ENCODE peak calls at places on chromosomes 2 and 18, in six cellular contexts. One of them, this sample, is unnamed.

GRCh38 chr2:3486047-3487027 is 33.0 kb downstream of the ADI1 start:
- DNase-seq in heart right ventricle: no peak
- DNase-seq in fibroblast of lung: no peak
- DNase-seq in cardiac fibroblast: no peak
- DNase-seq in CD8-positive, alpha-beta memory T cell: no peak
- DNase-seq in cardiac septum: peak
- DNase-seq in this sample: no peak

GRCh38 chr2:193963472-193964119 is 1693.4 kb upstream of the SLC39A10 start:
- DNase-seq in heart right ventricle: no peak
- DNase-seq in fibroblast of lung: peak
- DNase-seq in cardiac fibroblast: peak
- DNase-seq in CD8-positive, alpha-beta memory T cell: no peak
- DNase-seq in cardiac septum: no peak
- DNase-seq in this sample: no peak

GRCh38 chr2:86074811-86075210 is 30.9 kb downstream of the POLR1A start:
- DNase-seq in heart right ventricle: no peak
- DNase-seq in fibroblast of lung: no peak
- DNase-seq in cardiac fibroblast: no peak
- DNase-seq in CD8-positive, alpha-beta memory T cell: no peak
- DNase-seq in cardiac septum: no peak
- DNase-seq in this sample: no peak

GRCh38 chr18:55485666-55486065 is 102.3 kb downstream of the TCF4 start:
- DNase-seq in heart right ventricle: no peak
- DNase-seq in fibroblast of lung: peak
- DNase-seq in cardiac fibroblast: peak
- DNase-seq in CD8-positive, alpha-beta memory T cell: no peak
- DNase-seq in cardiac septum: no peak
- DNase-seq in this sample: no peak

GRCh38 chr2:70069049-70069448 is 18.2 kb upstream of the PCBP1 start:
- DNase-seq in heart right ventricle: no peak
- DNase-seq in fibroblast of lung: no peak
- DNase-seq in cardiac fibroblast: no peak
- DNase-seq in CD8-positive, alpha-beta memory T cell: peak
- DNase-seq in cardiac septum: no peak
- DNase-seq in this sample: peak

GRCh38 chr2:11722249-11723060 is 24.0 kb upstream of the LPIN1 start:
- DNase-seq in heart right ventricle: no peak
- DNase-seq in fibroblast of lung: no peak
- DNase-seq in cardiac fibroblast: no peak
- DNase-seq in CD8-positive, alpha-beta memory T cell: no peak
- DNase-seq in cardiac septum: no peak
- DNase-seq in this sample: no peak

GRCh38 chr2:81260320-81260719 is 955.8 kb upstream of the LRRTM1 start:
- DNase-seq in heart right ventricle: no peak
- DNase-seq in fibroblast of lung: peak
- DNase-seq in cardiac fibroblast: no peak
- DNase-seq in CD8-positive, alpha-beta memory T cell: no peak
- DNase-seq in cardiac septum: no peak
- DNase-seq in this sample: no peak

GRCh38 chr2:76080154-76080553 is 369.4 kb upstream of the GCFC2 start:
- DNase-seq in heart right ventricle: no peak
- DNase-seq in fibroblast of lung: no peak
- DNase-seq in cardiac fibroblast: no peak
- DNase-seq in CD8-positive, alpha-beta memory T cell: no peak
- DNase-seq in cardiac septum: no peak
- DNase-seq in this sample: no peak

GRCh38 chr18:75124967-75125358 is 84.0 kb downstream of the PTGR3 start:
- DNase-seq in heart right ventricle: no peak
- DNase-seq in fibroblast of lung: no peak
- DNase-seq in cardiac fibroblast: no peak
- DNase-seq in CD8-positive, alpha-beta memory T cell: no peak
- DNase-seq in cardiac septum: no peak
- DNase-seq in this sample: no peak

GRCh38 chr2:109057686-109058085 is 68.7 kb upstream of the EDAR start:
- DNase-seq in heart right ventricle: no peak
- DNase-seq in fibroblast of lung: no peak
- DNase-seq in cardiac fibroblast: no peak
- DNase-seq in CD8-positive, alpha-beta memory T cell: no peak
- DNase-seq in cardiac septum: no peak
- DNase-seq in this sample: no peak

GRCh38 chr2:215138466-215138865 is at the start of gene ABCA12:
- DNase-seq in heart right ventricle: no peak
- DNase-seq in fibroblast of lung: no peak
- DNase-seq in cardiac fibroblast: no peak
- DNase-seq in CD8-positive, alpha-beta memory T cell: no peak
- DNase-seq in cardiac septum: no peak
- DNase-seq in this sample: no peak

GRCh38 chr18:9419956-9420631 is 55.2 kb upstream of the RALBP1 start:
- DNase-seq in heart right ventricle: no peak
- DNase-seq in fibroblast of lung: no peak
- DNase-seq in cardiac fibroblast: no peak
- DNase-seq in CD8-positive, alpha-beta memory T cell: no peak
- DNase-seq in cardiac septum: no peak
- DNase-seq in this sample: no peak

GRCh38 chr2:54924121-54924520 is 126.1 kb downstream of the RTN4 start:
- DNase-seq in heart right ventricle: no peak
- DNase-seq in fibroblast of lung: no peak
- DNase-seq in cardiac fibroblast: no peak
- DNase-seq in CD8-positive, alpha-beta memory T cell: no peak
- DNase-seq in cardiac septum: no peak
- DNase-seq in this sample: no peak

GRCh38 chr2:57146951-57147350 is 899.7 kb upstream of the VRK2 start:
- DNase-seq in heart right ventricle: no peak
- DNase-seq in fibroblast of lung: no peak
- DNase-seq in cardiac fibroblast: no peak
- DNase-seq in CD8-positive, alpha-beta memory T cell: no peak
- DNase-seq in cardiac septum: no peak
- DNase-seq in this sample: no peak

GRCh38 chr18:23244431-23244830 is 109.1 kb downstream of the CABLES1 start:
- DNase-seq in heart right ventricle: no peak
- DNase-seq in fibroblast of lung: no peak
- DNase-seq in cardiac fibroblast: no peak
- DNase-seq in CD8-positive, alpha-beta memory T cell: no peak
- DNase-seq in cardiac septum: no peak
- DNase-seq in this sample: no peak

GRCh38 chr18:23134780-23135678 is at the start of gene CABLES1:
- DNase-seq in heart right ventricle: peak
- DNase-seq in fibroblast of lung: peak
- DNase-seq in cardiac fibroblast: peak
- DNase-seq in CD8-positive, alpha-beta memory T cell: peak
- DNase-seq in cardiac septum: no peak
- DNase-seq in this sample: peak

GRCh38 chr2:203510941-203511305 is 24.2 kb downstream of the RAPH1 start:
- DNase-seq in heart right ventricle: no peak
- DNase-seq in fibroblast of lung: peak
- DNase-seq in cardiac fibroblast: peak
- DNase-seq in CD8-positive, alpha-beta memory T cell: no peak
- DNase-seq in cardiac septum: no peak
- DNase-seq in this sample: no peak

GRCh38 chr2:24082787-24083566 is 1.7 kb downstream of the TP53I3 start:
- DNase-seq in heart right ventricle: no peak
- DNase-seq in fibroblast of lung: no peak
- DNase-seq in cardiac fibroblast: no peak
- DNase-seq in CD8-positive, alpha-beta memory T cell: no peak
- DNase-seq in cardiac septum: no peak
- DNase-seq in this sample: no peak

GRCh38 chr18:48613589-48613988 is 74.8 kb downstream of the CTIF start:
- DNase-seq in heart right ventricle: no peak
- DNase-seq in fibroblast of lung: peak
- DNase-seq in cardiac fibroblast: no peak
- DNase-seq in CD8-positive, alpha-beta memory T cell: no peak
- DNase-seq in cardiac septum: no peak
- DNase-seq in this sample: no peak

GRCh38 chr2:31327505-31327904 is 87.0 kb downstream of the XDH start:
- DNase-seq in heart right ventricle: no peak
- DNase-seq in fibroblast of lung: no peak
- DNase-seq in cardiac fibroblast: no peak
- DNase-seq in CD8-positive, alpha-beta memory T cell: no peak
- DNase-seq in cardiac septum: no peak
- DNase-seq in this sample: no peak

GRCh38 chr2:168801961-168802824 is at the start of gene NOSTRIN:
- DNase-seq in heart right ventricle: peak
- DNase-seq in fibroblast of lung: peak
- DNase-seq in cardiac fibroblast: peak
- DNase-seq in CD8-positive, alpha-beta memory T cell: no peak
- DNase-seq in cardiac septum: no peak
- DNase-seq in this sample: no peak

GRCh38 chr2:39216495-39217191 is 27.1 kb downstream of the CDKL4 start:
- DNase-seq in heart right ventricle: no peak
- DNase-seq in fibroblast of lung: no peak
- DNase-seq in cardiac fibroblast: no peak
- DNase-seq in CD8-positive, alpha-beta memory T cell: peak
- DNase-seq in cardiac septum: no peak
- DNase-seq in this sample: peak

GRCh38 chr2:189982777-189983394 is 79.6 kb downstream of the MSTN start:
- DNase-seq in heart right ventricle: no peak
- DNase-seq in fibroblast of lung: no peak
- DNase-seq in cardiac fibroblast: peak
- DNase-seq in CD8-positive, alpha-beta memory T cell: no peak
- DNase-seq in cardiac septum: no peak
- DNase-seq in this sample: no peak

GRCh38 chr2:207484444-207485391 is 45.0 kb upstream of the CREB1 start:
- DNase-seq in heart right ventricle: no peak
- DNase-seq in fibroblast of lung: no peak
- DNase-seq in cardiac fibroblast: no peak
- DNase-seq in CD8-positive, alpha-beta memory T cell: no peak
- DNase-seq in cardiac septum: no peak
- DNase-seq in this sample: no peak

GRCh38 chr2:194328456-194328855 is 1328.6 kb upstream of the SLC39A10 start:
- DNase-seq in heart right ventricle: no peak
- DNase-seq in fibroblast of lung: no peak
- DNase-seq in cardiac fibroblast: no peak
- DNase-seq in CD8-positive, alpha-beta memory T cell: no peak
- DNase-seq in cardiac septum: no peak
- DNase-seq in this sample: no peak

GRCh38 chr2:174342600-174343342 is 8.0 kb downstream of the SP9 start:
- DNase-seq in heart right ventricle: no peak
- DNase-seq in fibroblast of lung: no peak
- DNase-seq in cardiac fibroblast: no peak
- DNase-seq in CD8-positive, alpha-beta memory T cell: no peak
- DNase-seq in cardiac septum: no peak
- DNase-seq in this sample: no peak

GRCh38 chr2:42848270-42848669 is 55.9 kb upstream of the HAAO start:
- DNase-seq in heart right ventricle: no peak
- DNase-seq in fibroblast of lung: no peak
- DNase-seq in cardiac fibroblast: peak
- DNase-seq in CD8-positive, alpha-beta memory T cell: no peak
- DNase-seq in cardiac septum: peak
- DNase-seq in this sample: no peak

GRCh38 chr2:63035169-63035568 is 15.5 kb upstream of the OTX1 start:
- DNase-seq in heart right ventricle: no peak
- DNase-seq in fibroblast of lung: no peak
- DNase-seq in cardiac fibroblast: no peak
- DNase-seq in CD8-positive, alpha-beta memory T cell: no peak
- DNase-seq in cardiac septum: no peak
- DNase-seq in this sample: no peak

GRCh38 chr2:47054867-47055266 is 100.2 kb downstream of the STPG4 start:
- DNase-seq in heart right ventricle: no peak
- DNase-seq in fibroblast of lung: no peak
- DNase-seq in cardiac fibroblast: no peak
- DNase-seq in CD8-positive, alpha-beta memory T cell: no peak
- DNase-seq in cardiac septum: no peak
- DNase-seq in this sample: no peak

GRCh38 chr18:11783716-11784331 is 67.4 kb upstream of the CHMP1B start:
- DNase-seq in heart right ventricle: no peak
- DNase-seq in fibroblast of lung: no peak
- DNase-seq in cardiac fibroblast: no peak
- DNase-seq in CD8-positive, alpha-beta memory T cell: no peak
- DNase-seq in cardiac septum: no peak
- DNase-seq in this sample: no peak

GRCh38 chr2:197677483-197677882 is 2.1 kb upstream of the RFTN2 start:
- DNase-seq in heart right ventricle: no peak
- DNase-seq in fibroblast of lung: peak
- DNase-seq in cardiac fibroblast: peak
- DNase-seq in CD8-positive, alpha-beta memory T cell: no peak
- DNase-seq in cardiac septum: no peak
- DNase-seq in this sample: no peak

GRCh38 chr2:75896779-75897366 is 186.2 kb upstream of the GCFC2 start:
- DNase-seq in heart right ventricle: no peak
- DNase-seq in fibroblast of lung: no peak
- DNase-seq in cardiac fibroblast: no peak
- DNase-seq in CD8-positive, alpha-beta memory T cell: no peak
- DNase-seq in cardiac septum: no peak
- DNase-seq in this sample: no peak

GRCh38 chr2:241816431-241817121 is 7.6 kb downstream of the NEU4 start:
- DNase-seq in heart right ventricle: no peak
- DNase-seq in fibroblast of lung: no peak
- DNase-seq in cardiac fibroblast: no peak
- DNase-seq in CD8-positive, alpha-beta memory T cell: no peak
- DNase-seq in cardiac septum: peak
- DNase-seq in this sample: no peak

GRCh38 chr18:36734589-36734988 is 94.2 kb downstream of the TPGS2 start:
- DNase-seq in heart right ventricle: no peak
- DNase-seq in fibroblast of lung: no peak
- DNase-seq in cardiac fibroblast: no peak
- DNase-seq in CD8-positive, alpha-beta memory T cell: no peak
- DNase-seq in cardiac septum: no peak
- DNase-seq in this sample: no peak